ENCODE peak calls at places on chromosomes 5 and 9, in seven cellular contexts. V is HFF-Myc, S is fibroblast of villous mesenchyme, Q is fibroblast of lung, E is A549, F is vagina, A is ascending aorta. X is an unnamed sample.

GRCh38 chr9:70601000-70601929 is 186.8 kb upstream of the KLF9 start:
- DNase-seq in A (peak; percentile 87), Q (peak; percentile 100), V (peak; percentile 79), F (peak; percentile 98), E (no peak), S (peak; percentile 100), X (peak; percentile 97)

GRCh38 chr5:2110137-2110933 is 227.6 kb upstream of the IRX4 start:
- DNase-seq in E (no peak), S (no peak), Q (no peak), V (no peak), A (no peak), F (no peak), X (no peak)

GRCh38 chr5:168291281-168291960 is at the start of gene WWC1:
- DNase-seq in S (peak; percentile 13), Q (peak; percentile 22), F (no peak), V (no peak), A (no peak), E (peak; percentile 84), X (peak; percentile 36)

GRCh38 chr9:38008168-38009034 is 60.6 kb downstream of the SHB start:
- DNase-seq in A (no peak), F (no peak), Q (peak; percentile 74), V (no peak), S (peak; percentile 79), E (peak; percentile 84), X (peak; percentile 91)

GRCh38 chr5:176803943-176804498 is 6.3 kb upstream of the UNC5A start:
- DNase-seq in A (no peak), F (no peak), S (peak; percentile 51), E (no peak), Q (peak; percentile 21), V (no peak), X (peak; percentile 56)

GRCh38 chr9:90095682-90096081 is 490.9 kb downstream of the GADD45G start:
- DNase-seq in V (no peak), A (no peak), Q (no peak), F (no peak), E (no peak), S (no peak), X (no peak)

GRCh38 chr5:78677777-78678668 is 29.5 kb upstream of the LHFPL2 start:
- DNase-seq in E (peak; percentile 45), F (no peak), S (peak; percentile 99), Q (peak; percentile 99), A (no peak), V (peak; percentile 83), X (peak; percentile 82)

GRCh38 chr9:9949368-9949767 is 663.4 kb downstream of the PTPRD start:
- DNase-seq in V (no peak), E (no peak), F (no peak), S (no peak), Q (no peak), A (no peak), X (no peak)

GRCh38 chr5:160064979-160065619 is 54.2 kb downstream of the PWWP2A start:
- DNase-seq in S (peak; percentile 55), A (no peak), V (no peak), E (no peak), Q (no peak), F (no peak), X (no peak)

GRCh38 chr5:90940227-90940995 is 381.8 kb downstream of the ADGRV1 start:
- DNase-seq in Q (peak; percentile 42), V (peak; percentile 25), S (no peak), F (no peak), A (no peak), E (peak; percentile 40), X (peak; percentile 21)

GRCh38 chr5:174259691-174260420 is 214.3 kb downstream of the NSG2 start:
- DNase-seq in A (no peak), E (no peak), V (no peak), Q (no peak), S (no peak), F (no peak), X (no peak)

GRCh38 chr5:96432245-96433065 is 593 bp downstream of the PCSK1 start:
- DNase-seq in A (no peak), F (no peak), V (no peak), S (no peak), Q (no peak), E (no peak), X (peak; percentile 30)

GRCh38 chr5:56910123-56910951 is 941 bp downstream of the SETD9 start:
- DNase-seq in S (no peak), E (no peak), A (no peak), V (no peak), Q (peak; percentile 52), F (no peak), X (peak; percentile 47)

GRCh38 chr5:159682623-159683022 is 233.7 kb upstream of the ADRA1B start:
- DNase-seq in V (no peak), Q (no peak), S (no peak), A (no peak), F (no peak), E (peak; percentile 12), X (no peak)

GRCh38 chr5:14257995-14258403 is 114.9 kb downstream of the TRIO start:
- DNase-seq in F (no peak), V (no peak), S (no peak), E (no peak), Q (no peak), A (no peak), X (no peak)

GRCh38 chr9:99105152-99106043 is 485 bp downstream of the TGFBR1 start:
- DNase-seq in F (no peak), A (peak; percentile 40), V (no peak), E (peak; percentile 63), Q (peak; percentile 63), S (peak; percentile 79), X (peak; percentile 92)

GRCh38 chr9:14251146-14252071 is 62.5 kb downstream of the NFIB start:
- DNase-seq in A (peak; percentile 10), S (peak; percentile 28), F (no peak), Q (peak; percentile 90), V (no peak), E (peak; percentile 55), X (peak; percentile 61)

GRCh38 chr5:15943487-15943886 is 236.1 kb downstream of the MARCHF11 start:
- DNase-seq in S (peak; percentile 51), F (no peak), V (no peak), A (no peak), E (no peak), Q (peak; percentile 60), X (no peak)

GRCh38 chr5:1130218-1130946 is 18.5 kb upstream of the SLC12A7 start:
- DNase-seq in Q (no peak), E (no peak), A (no peak), S (no peak), F (no peak), V (no peak), X (no peak)

GRCh38 chr9:73148447-73148937 is 3.2 kb upstream of the ANXA1 start:
- DNase-seq in Q (peak; percentile 64), S (peak; percentile 57), E (no peak), A (no peak), V (no peak), F (no peak), X (peak; percentile 71)

GRCh38 chr5:43041669-43042175 is 1.6 kb upstream of the ANXA2R start:
- DNase-seq in Q (peak; percentile 96), E (peak; percentile 80), S (peak; percentile 94), V (no peak), F (no peak), A (no peak), X (peak; percentile 89)

GRCh38 chr9:79701651-79702050 is 129.9 kb downstream of the TLE4 start:
- DNase-seq in F (no peak), E (no peak), Q (no peak), S (peak; percentile 42), A (peak; percentile 33), V (no peak), X (no peak)

GRCh38 chr5:123157797-123158528 is 68.9 kb downstream of the PRDM6 start:
- DNase-seq in V (peak; percentile 38), Q (peak; percentile 98), S (peak; percentile 84), A (no peak), F (no peak), E (no peak), X (peak; percentile 68)

GRCh38 chr5:129906177-129906887 is 2.1 kb downstream of the CHSY3 start:
- DNase-seq in A (no peak), E (no peak), Q (peak; percentile 53), F (no peak), S (peak; percentile 51), V (no peak), X (peak; percentile 33)
- TF ChIP-seq CTCF in A (peak; percentile 41), E (no peak), Q (no peak), F (no peak), S (peak; percentile 14), V (peak; percentile 10), X (peak; percentile 11)

GRCh38 chr5:150945947-150946346 is 41.2 kb upstream of the ZNF300 start:
- DNase-seq in F (no peak), E (no peak), S (no peak), A (no peak), V (no peak), Q (peak; percentile 38), X (peak; percentile 3)

GRCh38 chr5:150948539-150948938 is 43.8 kb upstream of the ZNF300 start:
- DNase-seq in E (no peak), A (no peak), Q (no peak), F (no peak), S (no peak), V (no peak), X (no peak)

GRCh38 chr5:150946351-150946905 is 41.6 kb upstream of the ZNF300 start:
- DNase-seq in A (no peak), Q (peak; percentile 97), F (no peak), V (peak; percentile 44), S (peak; percentile 92), E (no peak), X (peak; percentile 71)

GRCh38 chr5:150945501-150945900 is 40.7 kb upstream of the ZNF300 start:
- DNase-seq in F (no peak), S (no peak), A (no peak), E (no peak), V (no peak), Q (peak; percentile 21), X (peak; percentile 47)
- H3K4me3 ChIP-seq in F (peak overlapping the region; percentile 62), S (peak overlapping the region; percentile 66), A (peak overlapping the region; percentile 68), E (no peak overlapping the region), V (no peak overlapping the region), Q (peak overlapping the region; percentile 85), X (peak overlapping the region; percentile 70)

GRCh38 chr5:179820483-179821297 is at the start of gene SQSTM1:
- DNase-seq in F (no peak), A (no peak), S (peak; percentile 82), Q (peak; percentile 83), E (peak; percentile 87), V (no peak), X (peak; percentile 76)
- TF ChIP-seq CTCF in F (no peak), A (no peak), S (no peak), Q (no peak), E (no peak), V (no peak), X (no peak)

GRCh38 chr5:55037046-55037771 is 13.2 kb downstream of the GZMK start:
- DNase-seq in F (no peak), S (no peak), E (peak; percentile 2), Q (peak; percentile 5), V (no peak), A (no peak), X (peak; percentile 30)

GRCh38 chr5:55033568-55033967 is 9.5 kb downstream of the GZMK start:
- DNase-seq in Q (no peak), S (no peak), F (no peak), E (no peak), A (no peak), V (no peak), X (no peak)

GRCh38 chr5:55036477-55036876 is 12.4 kb downstream of the GZMK start:
- DNase-seq in Q (peak; percentile 6), E (no peak), F (no peak), S (peak; percentile 45), V (no peak), A (no peak), X (peak; percentile 55)

GRCh38 chr5:55037816-55038379 is 13.8 kb downstream of the GZMK start:
- DNase-seq in E (no peak), F (no peak), A (no peak), V (peak; percentile 39), S (no peak), Q (no peak), X (no peak)

GRCh38 chr5:55035480-55035879 is 11.4 kb downstream of the GZMK start:
- DNase-seq in V (no peak), E (no peak), F (no peak), S (no peak), Q (no peak), A (no peak), X (no peak)
- H3K4me3 ChIP-seq in V (no peak overlapping the region), E (no peak overlapping the region), F (no peak overlapping the region), S (no peak overlapping the region), Q (no peak overlapping the region), A (no peak overlapping the region), X (no peak overlapping the region)

X was measured in foreskin fibroblast.